ENCODE peak calls at places on chromosomes 7 and 10, in nine cellular contexts. P, M, E, W, T, O, L, J and I are unnamed samples.

GRCh38 chr7:4574851-4575250 is 107.2 kb upstream of the FOXK1 start:
- DNase-seq in P (no peak), M (no peak), E (no peak), W (no peak), T (no peak), O (no peak), L (no peak), J (no peak), I (no peak)

GRCh38 chr10:70993051-70993450 is 104.7 kb upstream of the PCBD1 start:
- DNase-seq in P (no peak), M (no peak), E (no peak), W (no peak), T (no peak), O (no peak), L (no peak), J (no peak), I (no peak)

GRCh38 chr10:78777466-78778256 is 291.1 kb upstream of the ZMIZ1 start:
- DNase-seq in P (no peak), M (no peak), E (no peak), W (no peak), T (peak), O (no peak), L (peak), J (no peak), I (no peak)

GRCh38 chr7:103117465-103117864 is 31.4 kb downstream of the NAPEPLD start:
- DNase-seq in P (no peak), M (no peak), E (no peak), W (no peak), T (no peak), O (no peak), L (no peak), J (no peak), I (no peak)

GRCh38 chr7:101816499-101817030 is 861 bp upstream of the CUX1 start:
- DNase-seq in P (no peak), M (peak), E (no peak), W (no peak), T (no peak), O (peak), L (peak), J (peak), I (no peak)

GRCh38 chr7:18163091-18163490 is 135.4 kb upstream of the PRPS1L1 start:
- DNase-seq in P (no peak), M (no peak), E (no peak), W (no peak), T (no peak), O (no peak), L (peak), J (no peak), I (no peak)

GRCh38 chr7:18727094-18727870 is 231.7 kb downstream of the HDAC9 start:
- DNase-seq in P (no peak), M (no peak), E (no peak), W (no peak), T (no peak), O (no peak), L (peak), J (no peak), I (no peak)

GRCh38 chr7:32536585-32536984 is 41.3 kb downstream of the AVL9 start:
- DNase-seq in P (no peak), M (no peak), E (no peak), W (no peak), T (no peak), O (peak), L (peak), J (no peak), I (no peak)

GRCh38 chr7:91876391-91877133 is 3.9 kb downstream of the MTERF1 start:
- DNase-seq in P (no peak), M (no peak), E (no peak), W (no peak), T (no peak), O (no peak), L (peak), J (no peak), I (no peak)

GRCh38 chr10:83961620-83962019 is 177.7 kb upstream of the GHITM start:
- DNase-seq in P (no peak), M (peak), E (no peak), W (no peak), T (no peak), O (no peak), L (no peak), J (no peak), I (no peak)

GRCh38 chr10:78375854-78376785 is 342.5 kb downstream of the RPS24 start:
- DNase-seq in P (no peak), M (no peak), E (no peak), W (no peak), T (peak), O (no peak), L (peak), J (no peak), I (no peak)

GRCh38 chr7:55476071-55476803 is 96.1 kb downstream of the VOPP1 start:
- DNase-seq in P (no peak), M (no peak), E (no peak), W (no peak), T (no peak), O (no peak), L (peak), J (no peak), I (no peak)

GRCh38 chr10:114706458-114707055 is 48.5 kb upstream of the ABLIM1 start:
- DNase-seq in P (no peak), M (no peak), E (no peak), W (no peak), T (no peak), O (no peak), L (no peak), J (no peak), I (no peak)

GRCh38 chr7:5350600-5351385 is 68.0 kb downstream of the SLC29A4 start:
- DNase-seq in P (no peak), M (no peak), E (no peak), W (no peak), T (no peak), O (no peak), L (no peak), J (no peak), I (no peak)

GRCh38 chr7:107742678-107743566 is 1.0 kb upstream of the CBLL1 start:
- DNase-seq in P (peak), M (no peak), E (no peak), W (no peak), T (no peak), O (no peak), L (no peak), J (peak), I (peak)

GRCh38 chr7:128940494-128941322 is 3.0 kb downstream of the IRF5 start:
- DNase-seq in P (peak), M (peak), E (no peak), W (no peak), T (no peak), O (no peak), L (no peak), J (no peak), I (no peak)

GRCh38 chr7:92527300-92528187 is 776 bp downstream of the PEX1 start:
- DNase-seq in P (peak), M (peak), E (peak), W (peak), T (no peak), O (peak), L (peak), J (peak), I (peak)

GRCh38 chr10:132616170-132616994 is 78.8 kb downstream of the INPP5A start:
- DNase-seq in P (no peak), M (no peak), E (peak), W (no peak), T (no peak), O (no peak), L (no peak), J (no peak), I (no peak)

GRCh38 chr7:21996641-21997040 is 50.9 kb upstream of the CDCA7L start:
- DNase-seq in P (no peak), M (no peak), E (no peak), W (no peak), T (no peak), O (no peak), L (no peak), J (no peak), I (no peak)

GRCh38 chr10:30747633-30748032 is 118.1 kb upstream of the LYZL2 start:
- DNase-seq in P (no peak), M (no peak), E (peak), W (peak), T (no peak), O (no peak), L (peak), J (no peak), I (peak)

GRCh38 chr10:62433181-62433692 is 59.1 kb downstream of the ZNF365 start:
- DNase-seq in P (no peak), M (no peak), E (peak), W (peak), T (no peak), O (peak), L (peak), J (no peak), I (no peak)

GRCh38 chr7:55242613-55243012 is 122.5 kb upstream of the LANCL2 start:
- DNase-seq in P (no peak), M (no peak), E (no peak), W (no peak), T (no peak), O (no peak), L (no peak), J (no peak), I (no peak)

GRCh38 chr10:118763202-118763988 is 8.6 kb upstream of the CACUL1 start:
- DNase-seq in P (no peak), M (no peak), E (no peak), W (no peak), T (no peak), O (no peak), L (no peak), J (no peak), I (no peak)

GRCh38 chr7:90677742-90678439 is 81.8 kb downstream of the CDK14 start:
- DNase-seq in P (no peak), M (no peak), E (no peak), W (no peak), T (no peak), O (no peak), L (no peak), J (no peak), I (no peak)

GRCh38 chr7:29207023-29207422 is 12.4 kb downstream of the CHN2 start:
- DNase-seq in P (no peak), M (no peak), E (no peak), W (no peak), T (no peak), O (no peak), L (no peak), J (no peak), I (no peak)

GRCh38 chr10:74290703-74291102 is 139.7 kb downstream of the ADK start:
- DNase-seq in P (no peak), M (no peak), E (no peak), W (no peak), T (no peak), O (no peak), L (peak), J (no peak), I (no peak)

GRCh38 chr7:123718773-123719480 is 29.9 kb downstream of the WASL start:
- DNase-seq in P (no peak), M (no peak), E (no peak), W (no peak), T (no peak), O (no peak), L (no peak), J (no peak), I (no peak)

GRCh38 chr10:91090761-91091529 is 129.5 kb upstream of the PCGF5 start:
- DNase-seq in P (no peak), M (peak), E (no peak), W (no peak), T (no peak), O (no peak), L (peak), J (no peak), I (no peak)

GRCh38 chr10:110141747-110142625 is 65.4 kb upstream of the MXI1 start:
- DNase-seq in P (peak), M (no peak), E (no peak), W (no peak), T (no peak), O (no peak), L (peak), J (no peak), I (no peak)

GRCh38 chr10:110168601-110169481 is 38.6 kb upstream of the MXI1 start:
- DNase-seq in P (no peak), M (no peak), E (no peak), W (no peak), T (no peak), O (no peak), L (no peak), J (no peak), I (no peak)

GRCh38 chr7:36506130-36506794 is 116.6 kb downstream of the ANLN start:
- DNase-seq in P (no peak), M (no peak), E (no peak), W (no peak), T (no peak), O (no peak), L (no peak), J (no peak), I (no peak)

GRCh38 chr7:94294471-94295131 is 100.1 kb upstream of the COL1A2 start:
- DNase-seq in P (peak), M (no peak), E (no peak), W (no peak), T (no peak), O (no peak), L (no peak), J (no peak), I (no peak)

GRCh38 chr10:80357804-80358125 is 1.2 kb downstream of the DYDC2 start:
- DNase-seq in P (no peak), M (no peak), E (no peak), W (no peak), T (no peak), O (no peak), L (no peak), J (no peak), I (no peak)

GRCh38 chr10:97635577-97635976 is 2.3 kb upstream of the MORN4 start:
- DNase-seq in P (no peak), M (no peak), E (no peak), W (no peak), T (no peak), O (no peak), L (no peak), J (no peak), I (no peak)

GRCh38 chr10:119103241-119103640 is 672 bp upstream of the DENND10 start:
- DNase-seq in P (no peak), M (no peak), E (no peak), W (no peak), T (no peak), O (no peak), L (no peak), J (no peak), I (no peak)